ENCODE peak calls at places on chromosomes 12 and 14, in four cellular contexts. H is GM12878, D is K562, I is H1. G is an unnamed sample.

GRCh38 chr12:46267618-46268348 is 1.1 kb downstream of the SLC38A1 start:
- DNase-seq in H (no peak), D (peak), I (no peak), G (no peak)

GRCh38 chr12:1716911-1717310 is 26.0 kb downstream of the ADIPOR2 start:
- DNase-seq in H (no peak), D (no peak), I (no peak), G (no peak)

GRCh38 chr14:44829021-44829420 is 132.7 kb downstream of the KLHL28 start:
- DNase-seq in H (no peak), D (no peak), I (no peak), G (no peak)

GRCh38 chr12:127802271-127802670 is 464.7 kb upstream of the TMEM132C start:
- DNase-seq in H (no peak), D (no peak), I (no peak), G (no peak)

GRCh38 chr14:46580941-46581671 is 70.5 kb downstream of the RPL10L start:
- DNase-seq in H (no peak), D (peak), I (peak), G (peak)

GRCh38 chr14:24184104-24184970 is 4.3 kb downstream of the IPO4 start:
- DNase-seq in H (no peak), D (no peak), I (no peak), G (no peak)

GRCh38 chr14:76314521-76314951 is 61.4 kb upstream of the ESRRB start:
- DNase-seq in H (no peak), D (no peak), I (no peak), G (no peak)

GRCh38 chr14:67269338-67270060 is 28.3 kb downstream of the PALS1 start:
- DNase-seq in H (no peak), D (no peak), I (no peak), G (no peak)

GRCh38 chr12:47748507-47748828 is 10.2 kb downstream of the RAPGEF3 start:
- DNase-seq in H (no peak), D (no peak), I (no peak), G (no peak)

GRCh38 chr12:6603095-6603567 is 4.0 kb downstream of the CHD4 start:
- DNase-seq in H (no peak), D (no peak), I (no peak), G (no peak)

GRCh38 chr12:103547929-103548328 is 39.1 kb upstream of the STAB2 start:
- DNase-seq in H (no peak), D (no peak), I (no peak), G (no peak)

GRCh38 chr12:103997277-103997900 is 31.7 kb downstream of the TDG start:
- DNase-seq in H (no peak), D (peak), I (no peak), G (no peak)

GRCh38 chr12:79883216-79883615 is 51.7 kb downstream of the PPP1R12A start:
- DNase-seq in H (no peak), D (no peak), I (no peak), G (no peak)

GRCh38 chr12:112599871-112600270 is 181.1 kb downstream of the PTPN11 start:
- DNase-seq in H (no peak), D (no peak), I (no peak), G (peak)

DNA sequence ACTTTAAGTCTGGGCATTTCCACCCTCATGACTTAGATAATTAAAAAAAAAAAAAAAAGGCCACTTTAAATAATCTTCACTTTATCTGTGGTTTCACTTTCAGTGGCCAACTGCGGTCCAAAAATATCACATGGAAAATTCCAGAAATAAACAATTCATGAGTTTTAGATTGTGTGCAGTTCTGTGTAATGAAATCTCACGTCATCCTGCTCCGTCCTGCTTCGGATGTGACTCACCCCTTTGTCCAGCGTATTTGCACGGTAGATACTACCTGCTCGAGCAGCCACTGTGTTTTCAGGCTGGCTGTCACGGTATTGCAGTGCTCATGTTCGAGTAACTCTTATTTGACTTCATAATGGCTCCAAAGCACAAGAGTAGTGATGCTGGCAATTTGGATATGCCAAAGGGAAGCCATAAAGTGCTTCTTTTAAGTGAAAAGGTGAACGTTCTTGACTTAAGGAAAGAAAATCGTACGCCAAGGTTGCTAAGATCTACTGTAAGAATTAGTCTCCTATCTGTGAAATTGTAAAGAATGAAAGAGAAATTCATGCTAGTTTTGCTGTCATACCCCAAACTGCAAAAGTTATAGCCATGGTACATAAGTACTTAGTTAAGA is 2.4 kb downstream of the E2F7 start:
- DNase-seq in H (peak), D (peak), I (no peak), G (no peak)
- TF ChIP-seq POLR2A in H (peak), D (no peak), I (no peak), G (no peak)

DNA sequence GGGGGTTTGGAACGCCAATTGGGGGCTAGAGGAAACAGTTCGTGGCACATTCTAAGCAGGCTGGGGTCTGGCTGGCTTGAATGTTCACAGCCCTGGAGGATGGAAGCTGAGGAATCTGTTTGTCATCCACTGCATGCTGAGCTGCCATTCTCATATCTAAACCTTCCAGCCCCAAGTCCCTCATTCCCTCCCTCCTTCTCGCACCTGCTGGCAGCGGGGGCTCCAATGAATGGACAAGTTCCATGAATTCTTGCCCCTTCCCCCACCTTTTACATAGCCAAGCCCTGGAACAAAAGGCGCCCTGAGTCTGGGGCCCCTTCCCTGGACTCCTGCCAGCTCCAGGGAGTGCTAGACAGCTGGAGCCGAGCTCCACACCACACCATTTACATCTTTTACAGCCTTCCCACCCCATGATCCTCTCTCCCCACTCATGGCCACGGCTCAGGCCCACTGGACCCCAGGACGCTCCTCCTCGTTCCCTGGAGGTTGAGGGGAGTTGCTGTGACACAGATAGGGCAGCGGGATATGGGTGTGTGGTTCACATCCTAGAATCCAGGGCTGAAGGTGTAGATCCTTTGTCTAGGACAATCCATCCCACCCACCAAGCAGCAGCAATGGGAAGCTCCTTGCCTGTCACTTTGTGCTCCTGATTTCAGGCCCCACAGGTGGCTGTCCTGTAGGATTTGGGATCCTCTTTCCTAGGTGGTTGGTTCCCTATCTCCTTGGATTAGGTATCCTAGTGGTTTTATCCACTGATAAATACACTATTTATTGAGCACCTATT is 21.7 kb upstream of the VRTN start:
- DNase-seq in H (no peak), D (no peak), I (peak), G (peak)
- TF ChIP-seq ATF2 in H (no peak), D (no peak), I (peak), G (no peak)

GRCh38 chr12:62604373-62604772 is 137.7 kb downstream of the MON2 start:
- DNase-seq in H (no peak), D (no peak), I (no peak), G (no peak)

GRCh38 chr12:62603061-62603810 is 136.6 kb downstream of the MON2 start:
- DNase-seq in H (peak), D (peak), I (peak), G (peak)

GRCh38 chr12:62602445-62603060 is 135.9 kb downstream of the MON2 start:
- DNase-seq in H (peak), D (peak), I (peak), G (peak)

GRCh38 chr12:62604856-62605255 is 138.2 kb downstream of the MON2 start:
- DNase-seq in H (no peak), D (peak), I (no peak), G (no peak)

DNA sequence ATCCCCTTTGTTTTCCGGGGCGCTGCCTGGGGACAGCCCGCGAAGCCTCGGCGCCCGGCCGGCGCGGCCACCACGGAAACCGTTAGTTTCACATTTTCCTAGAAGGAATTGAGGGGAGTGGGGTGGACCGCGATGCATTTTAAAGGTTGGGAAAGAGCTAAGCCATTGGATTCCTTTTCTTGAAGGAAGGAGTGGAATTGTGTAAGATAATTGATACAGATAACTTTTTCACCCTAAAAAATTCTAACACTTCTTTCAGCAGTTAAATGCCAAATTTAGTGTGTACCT is 137.1 kb downstream of the MON2 start:
- DNase-seq in H (no peak), D (no peak), I (no peak), G (no peak)
- TF ChIP-seq POLR2A in H (no peak), D (no peak), I (no peak), G (no peak)

GRCh38 chr12:65822732-65823480 is 1.4 kb upstream of the HMGA2 start:
- DNase-seq in H (no peak), D (no peak), I (peak), G (peak)

GRCh38 chr12:65821336-65821735 is 2.9 kb upstream of the HMGA2 start:
- DNase-seq in H (no peak), D (no peak), I (no peak), G (no peak)

GRCh38 chr12:65817866-65818265 is 6.4 kb upstream of the HMGA2 start:
- DNase-seq in H (no peak), D (no peak), I (no peak), G (no peak)

GRCh38 chr12:65816086-65816485 is 8.2 kb upstream of the HMGA2 start:
- DNase-seq in H (no peak), D (no peak), I (no peak), G (no peak)

DNA sequence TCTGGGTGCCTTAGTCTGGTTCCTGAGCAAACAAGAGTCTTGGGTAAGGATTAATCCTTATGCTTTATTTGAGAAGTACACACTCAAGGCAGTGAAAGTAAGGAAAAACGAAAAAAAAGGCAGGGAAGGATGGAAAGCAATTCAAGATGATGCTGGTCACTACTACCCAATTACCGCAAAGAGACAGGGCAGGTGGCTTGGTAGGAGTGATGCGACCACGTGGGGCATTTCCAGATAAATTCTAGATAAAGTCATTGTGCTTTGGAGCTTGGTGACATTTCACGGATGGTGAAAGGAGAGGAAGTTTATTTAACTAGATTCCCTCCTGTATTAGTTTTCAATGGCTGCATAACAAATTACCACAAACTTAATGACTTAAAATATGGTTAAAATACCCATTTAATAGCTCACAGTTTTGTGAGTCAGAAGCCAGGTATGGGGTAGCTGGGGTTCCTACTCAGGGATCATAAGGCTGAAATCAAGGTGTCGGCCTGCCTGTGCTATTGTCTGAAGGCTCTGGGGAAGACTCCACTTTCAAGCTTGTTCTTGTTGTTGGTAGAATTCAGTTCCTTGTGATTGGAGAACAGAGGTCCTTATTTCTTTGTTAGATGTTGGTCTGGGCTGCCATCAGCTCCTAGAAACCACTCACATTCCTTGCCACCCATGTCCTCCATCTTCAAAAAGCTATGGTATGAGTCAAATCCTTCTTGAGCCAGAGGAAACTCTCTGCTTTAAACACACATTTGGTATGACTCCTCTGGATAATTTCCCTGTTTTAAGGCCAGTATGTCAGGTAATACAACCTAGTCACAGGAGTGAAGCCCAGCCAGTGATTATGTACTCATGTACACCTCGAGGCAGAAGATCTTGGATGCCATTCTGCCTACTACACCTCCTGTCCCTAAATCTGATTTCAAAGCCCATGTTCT is 5.6 kb upstream of the HMGA2 start:
- DNase-seq in H (no peak), D (no peak), I (no peak), G (no peak)
- TF ChIP-seq ATF2 in H (no peak), D (no peak), I (no peak), G (no peak)

GRCh38 chr12:21884942-21885341 is 56.3 kb downstream of the ABCC9 start:
- DNase-seq in H (no peak), D (no peak), I (no peak), G (no peak)
- TF ChIP-seq POLR2A in H (no peak), D (no peak), I (no peak), G (no peak)

G was measured in HepG2.